ENCODE peak calls at places on chromosomes 7 and 10, in seven cellular contexts. S is nephron progenitor cell, G is T follicular helper cell, Z is AG08396, E is kidney tubule cell, M is HS-5, R is KG1. Q is an unnamed sample.

GRCh38 chr7:17183630-17184328 is 114.7 kb upstream of the AHR start:
- DNase-seq in E (no peak), R (no peak), G (no peak), Z (no peak), S (no peak), M (no peak), Q (no peak)

GRCh38 chr10:5534051-5534821 is 9.5 kb downstream of the CALML3 start:
- DNase-seq in R (no peak), G (no peak), Z (no peak), S (no peak), M (no peak), E (no peak), Q (no peak)

GRCh38 chr10:59285073-59285472 is 77.3 kb downstream of the FAM13C start:
- DNase-seq in S (no peak), E (no peak), Z (no peak), R (no peak), G (no peak), M (no peak), Q (no peak)

GRCh38 chr10:75486591-75486990 is 55.2 kb downstream of the LRMDA start:
- DNase-seq in G (no peak), R (no peak), E (no peak), Z (no peak), S (no peak), M (no peak), Q (no peak)

GRCh38 chr7:5699467-5699866 is 82.0 kb downstream of the RNF216 start:
- DNase-seq in G (no peak), R (no peak), Z (no peak), M (no peak), S (no peak), E (no peak), Q (no peak)

GRCh38 chr7:43081603-43082002 is 30.8 kb upstream of the HECW1 start:
- DNase-seq in E (no peak), R (no peak), M (no peak), Z (no peak), S (no peak), G (no peak), Q (no peak)

GRCh38 chr10:4686644-4686996 is 139.4 kb upstream of the AKR1E2 start:
- DNase-seq in R (no peak), Z (peak; percentile 23), S (no peak), G (no peak), E (peak; percentile 100), M (peak; percentile 40), Q (no peak)

GRCh38 chr10:73922007-73922863 is 11.3 kb downstream of the PLAU start:
- DNase-seq in E (no peak), G (peak; percentile 10), Z (no peak), M (no peak), S (no peak), R (no peak), Q (no peak)

GRCh38 chr10:123149568-123150228 is 1.8 kb downstream of the HMX2 start:
- DNase-seq in Z (peak; percentile 43), S (peak; percentile 67), M (no peak), R (no peak), E (peak; percentile 53), G (no peak), Q (peak; percentile 56)